ENCODE peak calls at places on chromosomes 5 and 9, in eight cellular contexts. F is GM23248; L is NCI-H748 treated with DMSO at 0.1 percent for 48 hours; R is psoas muscle; Z is stimulated activated CD4-positive, alpha-beta T cell treated with anti-CD3 and anti-CD28 coated beads, Interleukin-12 subunit alpha, Interleukin-12 subunit beta, amount 100 ng/mL, for 4 hours; O is neural progenitor cell; K is cardiac fibroblast; A is H7. H is an unnamed sample.

GRCh38 chr5:172452398-172453205 is 1.7 kb downstream of the SH3PXD2B start:
- DNase-seq in O (peak; percentile 52), L (no peak), Z (no peak), R (no peak), K (peak; percentile 78), F (peak; percentile 89), A (no peak), H (no peak)

GRCh38 chr5:149887622-149888183 is 56.9 kb downstream of the PDE6A start:
- DNase-seq in Z (no peak), L (no peak), R (no peak), F (peak; percentile 39), K (peak; percentile 92), A (no peak), O (no peak), H (no peak)

GRCh38 chr5:133404724-133405123 is 207.6 kb downstream of the FSTL4 start:
- DNase-seq in K (no peak), O (no peak), L (no peak), Z (no peak), A (peak; percentile 71), F (peak; percentile 17), R (no peak), H (no peak)

GRCh38 chr5:34690301-34690700 is 34.2 kb downstream of the RAI14 start:
- DNase-seq in O (no peak), K (no peak), R (no peak), A (no peak), Z (no peak), F (no peak), L (no peak), H (no peak)

GRCh38 chr9:16899611-16900010 is 29.1 kb upstream of the BNC2 start:
- DNase-seq in R (no peak), L (no peak), A (no peak), Z (no peak), K (no peak), O (no peak), F (no peak), H (no peak)

GRCh38 chr5:124660229-124661093 is 86.0 kb downstream of the ZNF608 start:
- DNase-seq in L (peak; percentile 51), K (peak; percentile 96), F (no peak), Z (no peak), O (peak; percentile 22), R (no peak), A (no peak), H (no peak)

GRCh38 chr5:80140496-80140895 is 105.3 kb downstream of the THBS4 start:
- DNase-seq in O (no peak), R (no peak), Z (peak; percentile 48), A (no peak), F (no peak), L (no peak), K (no peak), H (no peak)

GRCh38 chr5:111930905-111931461 is 174.0 kb upstream of the NREP start:
- DNase-seq in O (no peak), L (no peak), Z (no peak), F (peak; percentile 85), R (no peak), A (no peak), K (peak; percentile 38), H (no peak)

GRCh38 chr9:95268681-95269080 is 48.8 kb downstream of the FANCC start:
- DNase-seq in K (peak; percentile 65), L (peak; percentile 10), O (peak; percentile 28), A (peak; percentile 51), F (peak; percentile 27), Z (no peak), R (no peak), H (no peak)

GRCh38 chr5:134113572-134113907 is 941 bp upstream of the TCF7 start:
- DNase-seq in K (no peak), A (peak; percentile 78), Z (no peak), L (no peak), F (no peak), O (no peak), R (no peak), H (no peak)

GRCh38 chr9:131817073-131817472 is 77.2 kb upstream of the RAPGEF1 start:
- DNase-seq in A (no peak), K (no peak), L (no peak), O (no peak), R (no peak), F (no peak), Z (no peak), H (no peak)

GRCh38 chr5:131171276-131171815 is 602 bp downstream of the LYRM7 start:
- DNase-seq in K (no peak), Z (peak; percentile 9), R (no peak), A (no peak), L (peak; percentile 20), O (peak; percentile 9), F (peak; percentile 13), H (peak; percentile 6)

GRCh38 chr9:135128035-135128670 is 40.7 kb downstream of the OLFM1 start:
- DNase-seq in O (peak; percentile 89), L (no peak), Z (no peak), K (no peak), R (no peak), A (no peak), F (no peak), H (no peak)

GRCh38 chr9:92717201-92718085 is 47.2 kb downstream of the BICD2 start:
- DNase-seq in Z (no peak), F (no peak), R (no peak), O (no peak), K (no peak), L (no peak), A (no peak), H (no peak)

GRCh38 chr5:159100928-159101646 is 1.4 kb upstream of the EBF1 start:
- DNase-seq in F (peak; percentile 67), A (peak; percentile 47), L (no peak), K (no peak), Z (no peak), O (no peak), R (no peak), H (no peak)

GRCh38 chr5:167452186-167452585 is 839.3 kb upstream of the WWC1 start:
- DNase-seq in A (no peak), O (no peak), Z (no peak), F (no peak), R (no peak), L (no peak), K (no peak), H (no peak)

GRCh38 chr9:16715404-16715803 is 155.1 kb downstream of the BNC2 start:
- DNase-seq in K (peak; percentile 56), O (no peak), F (peak; percentile 64), Z (no peak), L (no peak), A (no peak), R (no peak), H (no peak)

GRCh38 chr9:89153618-89154017 is 25.0 kb downstream of the SHC3 start:
- DNase-seq in R (no peak), O (no peak), K (peak; percentile 64), A (no peak), L (no peak), Z (no peak), F (peak; percentile 95), H (no peak)

H was measured in effector CD4-positive, alpha-beta T cell.